ENCODE peak calls at places on chromosomes 6 and 20, in six cellular contexts. One of them, this sample, is unnamed.

GRCh38 chr6:8006208-8006607 is 58.0 kb downstream of the BLOC1S5 start:
- DNase-seq in fibroblast of lung: peak; percentile 29
- DNase-seq in adrenal gland: no peak
- DNase-seq in foreskin fibroblast: peak; percentile 17
- DNase-seq in lower lobe of right lung: no peak
- DNase-seq in AG04450: no peak
- DNase-seq in this sample: no peak

GRCh38 chr6:105211831-105212230 is 32.0 kb upstream of the POPDC3 start:
- DNase-seq in foreskin fibroblast: peak; percentile 26
- DNase-seq in lower lobe of right lung: no peak
- DNase-seq in fibroblast of lung: peak; percentile 28
- DNase-seq in AG04450: no peak
- DNase-seq in adrenal gland: no peak
- DNase-seq in this sample: no peak

GRCh38 chr20:56626367-56627121 is 2.6 kb upstream of the TFAP2C start:
- DNase-seq in foreskin fibroblast: peak; percentile 29
- DNase-seq in lower lobe of right lung: no peak
- DNase-seq in adrenal gland: no peak
- DNase-seq in fibroblast of lung: peak; percentile 21
- DNase-seq in AG04450: no peak
- DNase-seq in this sample: no peak

GRCh38 chr6:54646551-54647300 is 199.8 kb upstream of the FAM83B start:
- DNase-seq in fibroblast of lung: peak; percentile 81
- DNase-seq in AG04450: no peak
- DNase-seq in foreskin fibroblast: no peak
- DNase-seq in adrenal gland: no peak
- DNase-seq in lower lobe of right lung: no peak
- DNase-seq in this sample: no peak

GRCh38 chr6:43812850-43813584 is 43.0 kb downstream of the VEGFA start:
- DNase-seq in lower lobe of right lung: peak; percentile 82
- DNase-seq in fibroblast of lung: no peak
- DNase-seq in AG04450: no peak
- DNase-seq in foreskin fibroblast: no peak
- DNase-seq in adrenal gland: no peak
- DNase-seq in this sample: no peak

GRCh38 chr20:13348301-13349239 is 127.5 kb downstream of the ISM1 start:
- DNase-seq in lower lobe of right lung: no peak
- DNase-seq in adrenal gland: no peak
- DNase-seq in AG04450: no peak
- DNase-seq in fibroblast of lung: peak; percentile 4
- DNase-seq in foreskin fibroblast: no peak
- DNase-seq in this sample: no peak

GRCh38 chr6:126333729-126334128 is 6.2 kb upstream of the CENPW start:
- DNase-seq in lower lobe of right lung: no peak
- DNase-seq in fibroblast of lung: no peak
- DNase-seq in adrenal gland: no peak
- DNase-seq in AG04450: no peak
- DNase-seq in foreskin fibroblast: no peak
- DNase-seq in this sample: no peak

GRCh38 chr20:33199026-33199425 is 18.1 kb upstream of the BPIFA3 start:
- DNase-seq in lower lobe of right lung: no peak
- DNase-seq in AG04450: no peak
- DNase-seq in adrenal gland: no peak
- DNase-seq in fibroblast of lung: no peak
- DNase-seq in foreskin fibroblast: no peak
- DNase-seq in this sample: no peak

GRCh38 chr6:43447604-43448003 is 7.7 kb downstream of the DLK2 start:
- DNase-seq in AG04450: no peak
- DNase-seq in adrenal gland: no peak
- DNase-seq in foreskin fibroblast: no peak
- DNase-seq in lower lobe of right lung: no peak
- DNase-seq in fibroblast of lung: no peak
- DNase-seq in this sample: no peak

GRCh38 chr6:147127587-147127986 is 76.6 kb upstream of the STXBP5 start:
- DNase-seq in foreskin fibroblast: no peak
- DNase-seq in lower lobe of right lung: no peak
- DNase-seq in adrenal gland: no peak
- DNase-seq in AG04450: no peak
- DNase-seq in fibroblast of lung: peak; percentile 50
- DNase-seq in this sample: no peak

GRCh38 chr6:166156942-166157341 is 10.7 kb downstream of the TBXT start:
- DNase-seq in fibroblast of lung: no peak
- DNase-seq in foreskin fibroblast: no peak
- DNase-seq in adrenal gland: no peak
- DNase-seq in lower lobe of right lung: no peak
- DNase-seq in AG04450: no peak
- DNase-seq in this sample: no peak

GRCh38 chr6:21556506-21556905 is 37.0 kb upstream of the SOX4 start:
- DNase-seq in fibroblast of lung: no peak
- DNase-seq in adrenal gland: no peak
- DNase-seq in foreskin fibroblast: no peak
- DNase-seq in lower lobe of right lung: no peak
- DNase-seq in AG04450: no peak
- DNase-seq in this sample: no peak

GRCh38 chr6:145067430-145067829 is 667.9 kb downstream of the EPM2A start:
- DNase-seq in adrenal gland: no peak
- DNase-seq in fibroblast of lung: peak; percentile 59
- DNase-seq in foreskin fibroblast: no peak
- DNase-seq in lower lobe of right lung: no peak
- DNase-seq in AG04450: no peak
- DNase-seq in this sample: no peak

GRCh38 chr20:22352019-22352418 is 232.4 kb downstream of the FOXA2 start:
- DNase-seq in fibroblast of lung: no peak
- DNase-seq in lower lobe of right lung: no peak
- DNase-seq in AG04450: no peak
- DNase-seq in adrenal gland: no peak
- DNase-seq in foreskin fibroblast: no peak
- DNase-seq in this sample: no peak

GRCh38 chr6:158631678-158632537 is 12.6 kb downstream of the DYNLT1 start:
- DNase-seq in foreskin fibroblast: peak; percentile 39
- DNase-seq in fibroblast of lung: peak; percentile 91
- DNase-seq in lower lobe of right lung: no peak
- DNase-seq in AG04450: peak; percentile 74
- DNase-seq in adrenal gland: peak; percentile 88
- DNase-seq in this sample: peak; percentile 49
- TF ChIP-seq CTCF in foreskin fibroblast: no peak
- TF ChIP-seq CTCF in fibroblast of lung: no peak
- TF ChIP-seq CTCF in lower lobe of right lung: no peak
- TF ChIP-seq CTCF in AG04450: no peak
- TF ChIP-seq CTCF in adrenal gland: no peak
- TF ChIP-seq CTCF in this sample: no peak

GRCh38 chr6:46392294-46392693 is 99.0 kb downstream of the RCAN2 start:
- DNase-seq in fibroblast of lung: no peak
- DNase-seq in adrenal gland: no peak
- DNase-seq in AG04450: no peak
- DNase-seq in lower lobe of right lung: no peak
- DNase-seq in foreskin fibroblast: no peak
- DNase-seq in this sample: no peak
- H3K4me3 ChIP-seq in fibroblast of lung: no peak overlapping the region
- H3K4me3 ChIP-seq in adrenal gland: no peak overlapping the region
- H3K4me3 ChIP-seq in AG04450: no peak overlapping the region
- H3K4me3 ChIP-seq in lower lobe of right lung: no peak overlapping the region
- H3K4me3 ChIP-seq in foreskin fibroblast: no peak overlapping the region
- H3K4me3 ChIP-seq in this sample: no peak overlapping the region

DNA sequence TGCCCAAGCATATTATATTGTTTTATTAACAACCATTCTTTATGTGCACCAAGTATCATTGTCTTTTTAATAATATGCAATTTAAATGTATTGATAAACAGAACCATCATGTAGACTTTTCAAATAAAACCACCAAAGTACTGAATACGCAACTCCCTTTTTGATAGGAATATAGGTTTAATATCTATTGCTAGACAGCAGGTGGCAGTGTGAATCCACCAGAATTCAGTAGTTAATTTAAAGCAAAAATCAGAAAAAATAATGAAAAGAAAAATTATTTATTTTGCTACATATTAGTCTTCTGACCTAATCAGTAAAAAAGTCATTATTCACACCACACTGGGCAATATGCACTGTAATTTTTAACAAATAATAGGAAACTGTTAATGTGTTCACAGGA is 143.7 kb downstream of the KLHL32 start:
- DNase-seq in adrenal gland: no peak
- DNase-seq in fibroblast of lung: peak; percentile 27
- DNase-seq in AG04450: peak; percentile 10
- DNase-seq in foreskin fibroblast: peak; percentile 10
- DNase-seq in lower lobe of right lung: no peak
- DNase-seq in this sample: no peak
- TF ChIP-seq CTCF in adrenal gland: peak; percentile 69
- TF ChIP-seq CTCF in fibroblast of lung: peak; percentile 37
- TF ChIP-seq CTCF in AG04450: peak; percentile 64
- TF ChIP-seq CTCF in foreskin fibroblast: peak; percentile 31
- TF ChIP-seq CTCF in lower lobe of right lung: peak; percentile 42
- TF ChIP-seq CTCF in this sample: peak; percentile 20

DNA sequence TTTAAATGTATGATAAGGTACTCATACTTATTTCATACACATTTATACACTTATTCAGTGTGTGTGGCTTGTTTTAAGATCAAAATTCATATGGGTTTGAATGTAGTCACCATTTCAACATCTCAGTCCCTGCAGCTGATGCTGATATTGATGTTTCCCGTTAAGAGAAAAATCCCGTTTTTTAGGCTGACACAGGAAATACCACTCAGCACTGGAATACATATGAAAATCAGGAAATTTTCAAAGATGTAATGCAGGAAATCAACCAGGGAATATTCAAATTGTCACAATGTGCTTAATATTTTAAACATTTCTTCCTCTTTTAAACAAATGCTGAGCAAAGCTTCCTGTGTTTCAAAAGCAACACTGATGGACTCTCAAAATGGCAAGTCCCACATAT is 94.5 kb upstream of the MARCKS start:
- DNase-seq in foreskin fibroblast: peak; percentile 8
- DNase-seq in AG04450: no peak
- DNase-seq in fibroblast of lung: no peak
- DNase-seq in adrenal gland: no peak
- DNase-seq in lower lobe of right lung: no peak
- DNase-seq in this sample: no peak
- H3K4me3 ChIP-seq in foreskin fibroblast: no peak overlapping the region
- H3K4me3 ChIP-seq in AG04450: no peak overlapping the region
- H3K4me3 ChIP-seq in fibroblast of lung: no peak overlapping the region
- H3K4me3 ChIP-seq in adrenal gland: no peak overlapping the region
- H3K4me3 ChIP-seq in lower lobe of right lung: no peak overlapping the region
- H3K4me3 ChIP-seq in this sample: no peak overlapping the region

GRCh38 chr6:151763303-151763702 is 44.2 kb upstream of the ESR1 start:
- DNase-seq in fibroblast of lung: peak; percentile 28
- DNase-seq in adrenal gland: peak; percentile 29
- DNase-seq in lower lobe of right lung: no peak
- DNase-seq in AG04450: no peak
- DNase-seq in foreskin fibroblast: peak; percentile 33
- DNase-seq in this sample: no peak
- TF ChIP-seq CTCF in fibroblast of lung: peak; percentile 45
- TF ChIP-seq CTCF in adrenal gland: peak; percentile 15
- TF ChIP-seq CTCF in lower lobe of right lung: peak; percentile 26
- TF ChIP-seq CTCF in AG04450: peak; percentile 57
- TF ChIP-seq CTCF in foreskin fibroblast: no peak
- TF ChIP-seq CTCF in this sample: no peak

GRCh38 chr6:78629154-78629721 is 238.1 kb upstream of the IRAK1BP1 start:
- DNase-seq in AG04450: no peak
- DNase-seq in adrenal gland: peak; percentile 32
- DNase-seq in foreskin fibroblast: peak; percentile 15
- DNase-seq in lower lobe of right lung: no peak
- DNase-seq in fibroblast of lung: peak; percentile 34
- DNase-seq in this sample: no peak

GRCh38 chr6:78619016-78619415 is 248.3 kb upstream of the IRAK1BP1 start:
- DNase-seq in foreskin fibroblast: no peak
- DNase-seq in lower lobe of right lung: no peak
- DNase-seq in AG04450: no peak
- DNase-seq in fibroblast of lung: peak; percentile 23
- DNase-seq in adrenal gland: no peak
- DNase-seq in this sample: no peak

DNA sequence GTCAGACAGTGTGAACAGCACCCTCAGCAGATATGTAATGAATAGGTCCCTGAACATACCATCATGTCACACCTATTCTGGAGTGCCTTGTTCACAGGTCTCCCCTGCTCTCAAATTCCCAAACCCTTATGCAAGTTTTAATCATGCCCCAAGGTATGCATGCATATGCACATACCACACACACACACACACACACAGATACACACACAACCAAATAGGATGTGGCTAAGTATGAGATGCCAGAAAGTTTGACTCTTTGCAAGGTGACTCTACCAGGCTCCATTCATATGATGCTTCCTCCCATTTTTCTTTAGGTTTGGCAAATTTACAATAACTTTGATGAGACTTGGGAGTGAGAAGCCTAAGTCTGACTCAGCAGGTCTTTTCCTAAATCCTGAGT is 243.8 kb upstream of the IRAK1BP1 start:
- DNase-seq in fibroblast of lung: peak; percentile 37
- DNase-seq in lower lobe of right lung: no peak
- DNase-seq in AG04450: no peak
- DNase-seq in foreskin fibroblast: no peak
- DNase-seq in adrenal gland: no peak
- DNase-seq in this sample: no peak
- H3K4me3 ChIP-seq in fibroblast of lung: no peak overlapping the region
- H3K4me3 ChIP-seq in lower lobe of right lung: no peak overlapping the region
- H3K4me3 ChIP-seq in AG04450: no peak overlapping the region
- H3K4me3 ChIP-seq in foreskin fibroblast: no peak overlapping the region
- H3K4me3 ChIP-seq in adrenal gland: no peak overlapping the region
- H3K4me3 ChIP-seq in this sample: no peak overlapping the region

GRCh38 chr6:5995705-5996686 is 10.7 kb downstream of the NRN1 start:
- DNase-seq in foreskin fibroblast: peak; percentile 63
- DNase-seq in adrenal gland: peak; percentile 68
- DNase-seq in fibroblast of lung: peak; percentile 31
- DNase-seq in AG04450: no peak
- DNase-seq in lower lobe of right lung: peak; percentile 75
- DNase-seq in this sample: no peak
- TF ChIP-seq CTCF in foreskin fibroblast: peak; percentile 27
- TF ChIP-seq CTCF in adrenal gland: no peak
- TF ChIP-seq CTCF in fibroblast of lung: peak; percentile 43
- TF ChIP-seq CTCF in AG04450: peak; percentile 37
- TF ChIP-seq CTCF in lower lobe of right lung: peak; percentile 29
- TF ChIP-seq CTCF in this sample: peak; percentile 11

This sample was measured in HFF-Myc.